ENCODE peak calls at places on chromosome 20, in eight cellular contexts. One of them, this sample, is unnamed.

GRCh38 chr20:15742076-15742475 is 831.2 kb downstream of the KIF16B start:
- DNase-seq in ovary: no peak
- DNase-seq in HepG2: no peak
- DNase-seq in stomach: no peak
- DNase-seq in uterus: no peak
- DNase-seq in Peyer's patch: no peak
- DNase-seq in breast epithelium: no peak
- DNase-seq in spleen: no peak
- DNase-seq in this sample: no peak

GRCh38 chr20:52219441-52219840 is 27.9 kb upstream of the ZFP64 start:
- DNase-seq in stomach: peak
- DNase-seq in spleen: no peak
- DNase-seq in HepG2: peak
- DNase-seq in breast epithelium: no peak
- DNase-seq in uterus: no peak
- DNase-seq in ovary: no peak
- DNase-seq in Peyer's patch: no peak
- DNase-seq in this sample: no peak

GRCh38 chr20:57893364-57894001 is 183.7 kb upstream of the PMEPA1 start:
- DNase-seq in stomach: no peak
- DNase-seq in HepG2: no peak
- DNase-seq in breast epithelium: no peak
- DNase-seq in ovary: no peak
- DNase-seq in spleen: peak
- DNase-seq in Peyer's patch: no peak
- DNase-seq in uterus: no peak
- DNase-seq in this sample: no peak

GRCh38 chr20:11047559-11047958 is 373.8 kb upstream of the JAG1 start:
- DNase-seq in stomach: no peak
- DNase-seq in uterus: no peak
- DNase-seq in Peyer's patch: no peak
- DNase-seq in ovary: no peak
- DNase-seq in breast epithelium: no peak
- DNase-seq in spleen: no peak
- DNase-seq in HepG2: no peak
- DNase-seq in this sample: no peak

GRCh38 chr20:15396026-15396425 is 1058.6 kb upstream of the FLRT3 start:
- DNase-seq in spleen: no peak
- DNase-seq in ovary: no peak
- DNase-seq in Peyer's patch: no peak
- DNase-seq in HepG2: no peak
- DNase-seq in breast epithelium: no peak
- DNase-seq in stomach: no peak
- DNase-seq in uterus: no peak
- DNase-seq in this sample: no peak

GRCh38 chr20:14142171-14142570 is 146.9 kb downstream of the MACROD2 start:
- DNase-seq in breast epithelium: peak
- DNase-seq in spleen: no peak
- DNase-seq in ovary: peak
- DNase-seq in uterus: no peak
- DNase-seq in HepG2: peak
- DNase-seq in stomach: peak
- DNase-seq in Peyer's patch: no peak
- DNase-seq in this sample: peak

GRCh38 chr20:45780159-45780558 is 11.5 kb downstream of the WFDC3 start:
- DNase-seq in Peyer's patch: no peak
- DNase-seq in spleen: no peak
- DNase-seq in uterus: no peak
- DNase-seq in ovary: no peak
- DNase-seq in stomach: no peak
- DNase-seq in breast epithelium: no peak
- DNase-seq in HepG2: no peak
- DNase-seq in this sample: no peak

GRCh38 chr20:24762791-24763350 is 186.2 kb upstream of the CST7 start:
- DNase-seq in Peyer's patch: no peak
- DNase-seq in HepG2: no peak
- DNase-seq in ovary: peak
- DNase-seq in breast epithelium: no peak
- DNase-seq in stomach: peak
- DNase-seq in uterus: no peak
- DNase-seq in spleen: peak
- DNase-seq in this sample: no peak

GRCh38 chr20:40763646-40764295 is 74.7 kb upstream of the MAFB start:
- DNase-seq in breast epithelium: peak
- DNase-seq in stomach: no peak
- DNase-seq in spleen: no peak
- DNase-seq in ovary: no peak
- DNase-seq in HepG2: no peak
- DNase-seq in uterus: no peak
- DNase-seq in Peyer's patch: no peak
- DNase-seq in this sample: no peak

GRCh38 chr20:63567382-63568169 is 6.5 kb downstream of the HELZ2 start:
- DNase-seq in spleen: peak
- DNase-seq in stomach: peak
- DNase-seq in uterus: no peak
- DNase-seq in ovary: no peak
- DNase-seq in breast epithelium: no peak
- DNase-seq in Peyer's patch: peak
- DNase-seq in HepG2: no peak
- DNase-seq in this sample: no peak

GRCh38 chr20:22796465-22797077 is 212.2 kb upstream of the FOXA2 start:
- DNase-seq in spleen: no peak
- DNase-seq in uterus: no peak
- DNase-seq in ovary: no peak
- DNase-seq in HepG2: no peak
- DNase-seq in Peyer's patch: no peak
- DNase-seq in stomach: no peak
- DNase-seq in breast epithelium: no peak
- DNase-seq in this sample: no peak

GRCh38 chr20:36833275-36834020 is 42.5 kb upstream of the TLDC2 start:
- DNase-seq in Peyer's patch: no peak
- DNase-seq in breast epithelium: no peak
- DNase-seq in stomach: no peak
- DNase-seq in HepG2: no peak
- DNase-seq in spleen: no peak
- DNase-seq in ovary: peak
- DNase-seq in uterus: no peak
- DNase-seq in this sample: no peak

GRCh38 chr20:37741055-37741454 is 47.2 kb downstream of the CTNNBL1 start:
- DNase-seq in uterus: no peak
- DNase-seq in spleen: no peak
- DNase-seq in HepG2: peak
- DNase-seq in ovary: no peak
- DNase-seq in stomach: no peak
- DNase-seq in breast epithelium: no peak
- DNase-seq in Peyer's patch: no peak
- DNase-seq in this sample: no peak

GRCh38 chr20:61673152-61673551 is 392.5 kb downstream of the TAF4 start:
- DNase-seq in spleen: peak
- DNase-seq in stomach: no peak
- DNase-seq in ovary: no peak
- DNase-seq in Peyer's patch: no peak
- DNase-seq in HepG2: no peak
- DNase-seq in breast epithelium: no peak
- DNase-seq in uterus: no peak
- DNase-seq in this sample: no peak

GRCh38 chr20:728022-728944 is 40.0 kb downstream of the SLC52A3 start:
- DNase-seq in uterus: no peak
- DNase-seq in HepG2: peak
- DNase-seq in stomach: peak
- DNase-seq in Peyer's patch: no peak
- DNase-seq in ovary: no peak
- DNase-seq in breast epithelium: no peak
- DNase-seq in spleen: peak
- DNase-seq in this sample: no peak

DNA sequence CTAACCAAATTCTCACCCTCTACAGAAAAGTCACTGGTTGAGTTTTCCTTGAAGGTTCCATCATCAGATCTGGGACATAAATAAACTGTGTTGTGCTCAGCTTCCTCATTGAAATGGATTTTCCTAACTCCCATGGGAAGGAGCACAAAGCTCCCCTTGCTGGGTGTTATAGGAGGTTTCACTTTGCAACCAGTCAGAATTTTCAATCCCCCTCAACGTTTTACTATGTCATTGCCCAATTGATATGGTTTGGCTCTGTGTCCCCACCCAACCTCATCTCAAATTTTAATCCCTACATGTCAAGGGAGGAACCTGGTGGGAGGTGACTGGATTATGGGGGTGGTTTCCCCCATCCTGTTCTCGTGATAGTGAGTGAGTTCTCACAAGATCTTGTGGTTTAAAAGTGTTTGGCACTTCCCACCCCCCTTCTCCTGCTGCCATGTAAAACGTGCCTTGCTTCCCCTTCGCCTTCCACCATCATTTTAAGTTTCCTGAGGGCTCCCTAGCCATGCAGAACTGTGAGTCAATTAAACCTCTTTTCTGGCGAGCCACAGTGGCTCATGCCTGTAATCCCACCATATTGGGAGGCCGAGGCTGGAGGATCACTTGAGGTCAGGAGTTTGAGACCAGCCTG is 62.9 kb downstream of the ZMYND8 start:
- DNase-seq in stomach: no peak
- DNase-seq in uterus: no peak
- DNase-seq in HepG2: no peak
- DNase-seq in Peyer's patch: no peak
- DNase-seq in ovary: no peak
- DNase-seq in spleen: no peak
- DNase-seq in breast epithelium: no peak
- DNase-seq in this sample: no peak
- H3K4me3 ChIP-seq in stomach: no peak
- H3K4me3 ChIP-seq in uterus: no peak
- H3K4me3 ChIP-seq in HepG2: no peak
- H3K4me3 ChIP-seq in Peyer's patch: no peak
- H3K4me3 ChIP-seq in ovary: no peak
- H3K4me3 ChIP-seq in spleen: no peak
- H3K4me3 ChIP-seq in breast epithelium: no peak
- H3K4me3 ChIP-seq in this sample: no peak

GRCh38 chr20:33672426-33673114 is 1.7 kb downstream of the NECAB3 start:
- DNase-seq in HepG2: no peak
- DNase-seq in Peyer's patch: no peak
- DNase-seq in stomach: no peak
- DNase-seq in uterus: peak
- DNase-seq in spleen: no peak
- DNase-seq in ovary: peak
- DNase-seq in breast epithelium: no peak
- DNase-seq in this sample: no peak
- H3K27ac ChIP-seq in HepG2: peak
- H3K27ac ChIP-seq in Peyer's patch: no peak
- H3K27ac ChIP-seq in stomach: peak
- H3K27ac ChIP-seq in uterus: peak
- H3K27ac ChIP-seq in spleen: no peak
- H3K27ac ChIP-seq in ovary: peak
- H3K27ac ChIP-seq in breast epithelium: peak
- H3K27ac ChIP-seq in this sample: peak

DNA sequence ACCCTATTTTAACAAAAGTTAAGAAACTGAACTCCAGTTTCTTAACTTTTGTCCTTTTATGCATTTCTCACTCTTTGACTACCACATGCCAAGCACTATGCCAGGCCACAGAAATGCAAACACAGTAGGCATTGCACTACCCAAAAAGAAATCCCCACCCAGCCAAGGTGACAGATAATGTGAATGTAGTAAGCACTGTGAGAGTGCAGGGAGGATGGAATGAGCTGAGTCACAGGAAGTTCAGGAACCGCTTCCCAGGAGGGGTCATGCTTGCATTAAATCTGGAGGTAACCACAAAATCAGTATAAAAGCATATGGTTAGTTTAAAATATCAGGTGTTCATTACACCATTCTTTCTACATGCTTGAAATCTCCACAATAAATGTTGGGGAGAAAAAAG is 20.1 kb upstream of the FAM83C start:
- DNase-seq in Peyer's patch: no peak
- DNase-seq in ovary: no peak
- DNase-seq in HepG2: peak
- DNase-seq in stomach: no peak
- DNase-seq in uterus: no peak
- DNase-seq in breast epithelium: no peak
- DNase-seq in spleen: no peak
- DNase-seq in this sample: no peak
- TF ChIP-seq POLR2A in Peyer's patch: no peak
- TF ChIP-seq POLR2A in ovary: no peak
- TF ChIP-seq POLR2A in HepG2: no peak
- TF ChIP-seq POLR2A in stomach: no peak
- TF ChIP-seq POLR2A in uterus: no peak
- TF ChIP-seq POLR2A in breast epithelium: no peak
- TF ChIP-seq POLR2A in spleen: no peak
- TF ChIP-seq POLR2A in this sample: no peak

GRCh38 chr20:32474967-32475819 is 109.9 kb downstream of the NOL4L start:
- DNase-seq in uterus: peak
- DNase-seq in Peyer's patch: peak
- DNase-seq in HepG2: peak
- DNase-seq in spleen: peak
- DNase-seq in stomach: peak
- DNase-seq in ovary: peak
- DNase-seq in breast epithelium: peak
- DNase-seq in this sample: peak
- H3K4me3 ChIP-seq in uterus: peak
- H3K4me3 ChIP-seq in Peyer's patch: peak
- H3K4me3 ChIP-seq in HepG2: peak
- H3K4me3 ChIP-seq in spleen: peak
- H3K4me3 ChIP-seq in stomach: peak
- H3K4me3 ChIP-seq in ovary: peak
- H3K4me3 ChIP-seq in breast epithelium: peak
- H3K4me3 ChIP-seq in this sample: peak

GRCh38 chr20:48375804-48376203 is 452.0 kb downstream of the PREX1 start:
- DNase-seq in breast epithelium: no peak
- DNase-seq in HepG2: peak
- DNase-seq in ovary: no peak
- DNase-seq in uterus: no peak
- DNase-seq in Peyer's patch: no peak
- DNase-seq in spleen: no peak
- DNase-seq in stomach: no peak
- DNase-seq in this sample: no peak
- H3K27ac ChIP-seq in breast epithelium: no peak
- H3K27ac ChIP-seq in HepG2: peak
- H3K27ac ChIP-seq in ovary: no peak
- H3K27ac ChIP-seq in uterus: no peak
- H3K27ac ChIP-seq in Peyer's patch: no peak
- H3K27ac ChIP-seq in spleen: no peak
- H3K27ac ChIP-seq in stomach: no peak
- H3K27ac ChIP-seq in this sample: no peak

DNA sequence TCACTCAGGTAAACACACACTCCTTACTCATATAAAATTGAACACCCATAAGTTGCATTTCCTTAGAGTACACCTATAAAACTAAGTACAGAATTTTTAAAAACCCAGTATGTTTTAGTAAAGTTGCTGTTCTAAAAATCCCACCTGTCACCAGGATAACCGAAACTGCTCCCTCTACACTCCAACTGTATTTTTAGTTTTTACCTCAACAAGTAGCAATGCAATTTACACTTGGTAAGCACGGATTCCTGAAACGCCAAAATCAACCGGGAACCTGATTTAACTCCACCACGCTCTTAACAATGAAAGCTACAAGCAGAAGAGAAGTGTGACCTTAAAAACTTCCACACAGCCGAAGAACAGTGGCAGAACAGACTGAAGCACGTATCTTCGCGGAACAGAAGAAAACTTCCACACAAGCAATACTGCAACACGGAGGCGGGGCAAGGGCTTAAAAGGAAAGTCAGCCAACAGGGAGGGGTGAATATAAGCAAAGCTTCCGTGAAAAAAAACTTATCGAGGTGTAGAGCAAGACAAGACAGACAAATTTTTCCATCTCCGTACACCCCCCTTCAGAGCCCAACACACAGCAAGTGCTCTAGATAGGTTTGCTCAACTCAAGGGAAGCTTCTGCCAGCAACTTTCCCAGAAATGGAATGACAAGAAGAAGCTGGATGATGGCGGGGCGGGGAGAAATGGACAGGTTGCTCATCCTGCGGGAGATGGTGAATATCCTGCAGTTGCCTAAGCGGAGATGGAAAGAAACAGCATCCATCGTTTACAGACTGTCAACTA is 1.4 kb downstream of the STAU1 start:
- DNase-seq in HepG2: peak
- DNase-seq in ovary: peak
- DNase-seq in uterus: peak
- DNase-seq in Peyer's patch: peak
- DNase-seq in breast epithelium: peak
- DNase-seq in stomach: peak
- DNase-seq in spleen: peak
- DNase-seq in this sample: no peak
- TF ChIP-seq POLR2A in HepG2: peak
- TF ChIP-seq POLR2A in ovary: no peak
- TF ChIP-seq POLR2A in uterus: no peak
- TF ChIP-seq POLR2A in Peyer's patch: no peak
- TF ChIP-seq POLR2A in breast epithelium: no peak
- TF ChIP-seq POLR2A in stomach: no peak
- TF ChIP-seq POLR2A in spleen: no peak
- TF ChIP-seq POLR2A in this sample: peak

This sample was measured in tibial nerve.